ENCODE peak calls at places on chromosome 11, in eight cellular contexts. One of them, this sample, is unnamed.

GRCh38 chr11:102318469-102318868 is 1.2 kb downstream of the BIRC3 start:
- DNase-seq in colonic mucosa: no peak
- DNase-seq in progenitor cell of endocrine pancreas: no peak
- DNase-seq in B cell: no peak
- DNase-seq in fibroblast of mammary gland: peak; percentile 37
- DNase-seq in IMR-90: peak; percentile 48
- DNase-seq in endothelial cell: no peak
- DNase-seq in PC-9: no peak
- DNase-seq in this sample: no peak

GRCh38 chr11:25449100-25449499 is 882.8 kb upstream of the ANO3 start:
- DNase-seq in endothelial cell: no peak
- DNase-seq in PC-9: no peak
- DNase-seq in fibroblast of mammary gland: no peak
- DNase-seq in progenitor cell of endocrine pancreas: no peak
- DNase-seq in B cell: no peak
- DNase-seq in IMR-90: no peak
- DNase-seq in colonic mucosa: no peak
- DNase-seq in this sample: no peak

GRCh38 chr11:131942878-131943277 is 572.5 kb downstream of the NTM start:
- DNase-seq in PC-9: no peak
- DNase-seq in endothelial cell: no peak
- DNase-seq in colonic mucosa: no peak
- DNase-seq in fibroblast of mammary gland: no peak
- DNase-seq in progenitor cell of endocrine pancreas: no peak
- DNase-seq in IMR-90: no peak
- DNase-seq in B cell: no peak
- DNase-seq in this sample: no peak

GRCh38 chr11:128472128-128473110 is 114.9 kb downstream of the ETS1 start:
- DNase-seq in progenitor cell of endocrine pancreas: no peak
- DNase-seq in B cell: no peak
- DNase-seq in IMR-90: peak; percentile 79
- DNase-seq in PC-9: no peak
- DNase-seq in fibroblast of mammary gland: peak; percentile 84
- DNase-seq in colonic mucosa: no peak
- DNase-seq in endothelial cell: no peak
- DNase-seq in this sample: peak; percentile 56

GRCh38 chr11:12643029-12643428 is 31.2 kb upstream of the TEAD1 start:
- DNase-seq in fibroblast of mammary gland: no peak
- DNase-seq in PC-9: no peak
- DNase-seq in endothelial cell: no peak
- DNase-seq in progenitor cell of endocrine pancreas: no peak
- DNase-seq in B cell: no peak
- DNase-seq in colonic mucosa: no peak
- DNase-seq in IMR-90: no peak
- DNase-seq in this sample: no peak

GRCh38 chr11:33531743-33532181 is 168.9 kb downstream of the C11orf91 start:
- DNase-seq in IMR-90: peak; percentile 80
- DNase-seq in fibroblast of mammary gland: peak; percentile 99
- DNase-seq in endothelial cell: no peak
- DNase-seq in progenitor cell of endocrine pancreas: no peak
- DNase-seq in colonic mucosa: no peak
- DNase-seq in B cell: no peak
- DNase-seq in PC-9: no peak
- DNase-seq in this sample: no peak

GRCh38 chr11:125192194-125192593 is 27.6 kb downstream of the PKNOX2 start:
- DNase-seq in PC-9: no peak
- DNase-seq in IMR-90: no peak
- DNase-seq in B cell: no peak
- DNase-seq in endothelial cell: peak; percentile 70
- DNase-seq in fibroblast of mammary gland: no peak
- DNase-seq in progenitor cell of endocrine pancreas: no peak
- DNase-seq in colonic mucosa: no peak
- DNase-seq in this sample: no peak

GRCh38 chr11:114440121-114440860 is 1.0 kb downstream of the REXO2 start:
- DNase-seq in B cell: no peak
- DNase-seq in endothelial cell: no peak
- DNase-seq in progenitor cell of endocrine pancreas: no peak
- DNase-seq in IMR-90: peak; percentile 29
- DNase-seq in fibroblast of mammary gland: no peak
- DNase-seq in colonic mucosa: no peak
- DNase-seq in PC-9: no peak
- DNase-seq in this sample: no peak

GRCh38 chr11:84894666-84895065 is 732.5 kb downstream of the DLG2 start:
- DNase-seq in PC-9: no peak
- DNase-seq in colonic mucosa: no peak
- DNase-seq in IMR-90: no peak
- DNase-seq in fibroblast of mammary gland: no peak
- DNase-seq in B cell: no peak
- DNase-seq in progenitor cell of endocrine pancreas: no peak
- DNase-seq in endothelial cell: no peak
- DNase-seq in this sample: no peak

GRCh38 chr11:10294289-10294953 is 402 bp upstream of the SBF2 start:
- DNase-seq in colonic mucosa: peak; percentile 61
- DNase-seq in PC-9: peak; percentile 43
- DNase-seq in B cell: peak; percentile 34
- DNase-seq in fibroblast of mammary gland: peak; percentile 75
- DNase-seq in progenitor cell of endocrine pancreas: no peak
- DNase-seq in endothelial cell: peak; percentile 51
- DNase-seq in IMR-90: peak; percentile 87
- DNase-seq in this sample: peak; percentile 25

GRCh38 chr11:10301656-10302293 is 3.1 kb upstream of the ADM start:
- DNase-seq in colonic mucosa: no peak
- DNase-seq in progenitor cell of endocrine pancreas: no peak
- DNase-seq in PC-9: no peak
- DNase-seq in fibroblast of mammary gland: peak; percentile 92
- DNase-seq in B cell: no peak
- DNase-seq in IMR-90: peak; percentile 94
- DNase-seq in endothelial cell: no peak
- DNase-seq in this sample: no peak

GRCh38 chr11:10295056-10295901 is 1.3 kb upstream of the SBF2 start:
- DNase-seq in fibroblast of mammary gland: no peak
- DNase-seq in progenitor cell of endocrine pancreas: no peak
- DNase-seq in endothelial cell: no peak
- DNase-seq in IMR-90: no peak
- DNase-seq in colonic mucosa: peak; percentile 35
- DNase-seq in PC-9: no peak
- DNase-seq in B cell: peak; percentile 25
- DNase-seq in this sample: no peak

GRCh38 chr11:10302294-10302743 is 2.6 kb upstream of the ADM start:
- DNase-seq in fibroblast of mammary gland: no peak
- DNase-seq in IMR-90: no peak
- DNase-seq in colonic mucosa: no peak
- DNase-seq in PC-9: no peak
- DNase-seq in B cell: no peak
- DNase-seq in progenitor cell of endocrine pancreas: no peak
- DNase-seq in endothelial cell: no peak
- DNase-seq in this sample: no peak

GRCh38 chr11:10298342-10298741 is 4.3 kb upstream of the SBF2 start:
- DNase-seq in progenitor cell of endocrine pancreas: no peak
- DNase-seq in PC-9: no peak
- DNase-seq in IMR-90: peak; percentile 98
- DNase-seq in endothelial cell: no peak
- DNase-seq in colonic mucosa: no peak
- DNase-seq in B cell: peak; percentile 44
- DNase-seq in fibroblast of mammary gland: peak; percentile 90
- DNase-seq in this sample: peak; percentile 84
- TF ChIP-seq CTCF in progenitor cell of endocrine pancreas: no peak
- TF ChIP-seq CTCF in PC-9: no peak
- TF ChIP-seq CTCF in IMR-90: peak; percentile 48
- TF ChIP-seq CTCF in endothelial cell: no peak
- TF ChIP-seq CTCF in colonic mucosa: no peak
- TF ChIP-seq CTCF in B cell: peak; percentile 41
- TF ChIP-seq CTCF in fibroblast of mammary gland: peak; percentile 51
- TF ChIP-seq CTCF in this sample: no peak

DNA sequence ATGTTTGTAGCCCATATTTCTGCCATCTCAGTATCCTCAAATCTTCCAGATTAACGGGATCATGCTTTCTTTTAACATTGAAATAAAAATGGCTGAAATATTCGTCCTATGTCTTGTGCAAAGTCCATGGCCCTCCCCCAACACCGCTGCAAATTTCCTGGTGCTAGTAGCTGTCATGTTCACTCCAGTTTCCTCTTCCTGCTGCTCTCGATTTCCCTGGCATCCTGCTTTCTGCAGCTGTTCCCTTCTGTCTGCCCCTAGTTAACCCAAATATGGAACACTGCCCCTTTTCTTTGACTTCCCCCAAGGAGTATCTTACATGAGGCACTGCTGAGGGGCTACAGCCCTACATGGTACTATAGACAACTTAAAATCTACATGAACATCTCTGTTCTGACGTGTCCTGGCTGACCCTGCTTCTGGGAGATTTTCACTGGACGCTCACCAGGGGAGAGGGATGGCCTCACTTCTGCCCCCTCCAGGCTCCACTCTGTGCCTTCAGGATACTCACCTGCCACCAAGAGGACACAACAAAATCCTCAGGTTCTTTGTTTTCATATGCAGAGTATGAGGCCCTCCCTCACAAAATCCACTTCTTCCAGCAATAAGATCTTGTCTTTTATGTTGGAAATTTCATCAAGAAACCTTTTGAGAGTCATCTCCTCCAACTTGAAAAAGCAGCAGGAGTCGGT is 29.4 kb upstream of the SCUBE2 start:
- DNase-seq in colonic mucosa: no peak
- DNase-seq in IMR-90: no peak
- DNase-seq in progenitor cell of endocrine pancreas: no peak
- DNase-seq in B cell: no peak
- DNase-seq in fibroblast of mammary gland: no peak
- DNase-seq in endothelial cell: peak; percentile 63
- DNase-seq in PC-9: no peak
- DNase-seq in this sample: no peak
- TF ChIP-seq CTCF in colonic mucosa: no peak
- TF ChIP-seq CTCF in IMR-90: peak; percentile 22
- TF ChIP-seq CTCF in progenitor cell of endocrine pancreas: peak; percentile 50
- TF ChIP-seq CTCF in B cell: no peak
- TF ChIP-seq CTCF in fibroblast of mammary gland: peak; percentile 24
- TF ChIP-seq CTCF in endothelial cell: peak; percentile 35
- TF ChIP-seq CTCF in PC-9: peak; percentile 39
- TF ChIP-seq CTCF in this sample: no peak

GRCh38 chr11:68959465-68960298 is 21.1 kb downstream of the MRGPRD start:
- DNase-seq in colonic mucosa: no peak
- DNase-seq in IMR-90: no peak
- DNase-seq in fibroblast of mammary gland: no peak
- DNase-seq in PC-9: no peak
- DNase-seq in progenitor cell of endocrine pancreas: no peak
- DNase-seq in B cell: no peak
- DNase-seq in endothelial cell: no peak
- DNase-seq in this sample: no peak

GRCh38 chr11:68963779-68964178 is 17.0 kb downstream of the MRGPRD start:
- DNase-seq in IMR-90: peak; percentile 19
- DNase-seq in colonic mucosa: no peak
- DNase-seq in PC-9: no peak
- DNase-seq in fibroblast of mammary gland: no peak
- DNase-seq in progenitor cell of endocrine pancreas: no peak
- DNase-seq in endothelial cell: no peak
- DNase-seq in B cell: no peak
- DNase-seq in this sample: no peak

GRCh38 chr11:68960299-68961071 is 20.3 kb downstream of the MRGPRD start:
- DNase-seq in colonic mucosa: no peak
- DNase-seq in fibroblast of mammary gland: no peak
- DNase-seq in progenitor cell of endocrine pancreas: no peak
- DNase-seq in B cell: no peak
- DNase-seq in IMR-90: no peak
- DNase-seq in endothelial cell: no peak
- DNase-seq in PC-9: no peak
- DNase-seq in this sample: no peak

GRCh38 chr11:68961245-68961644 is 19.5 kb downstream of the MRGPRD start:
- DNase-seq in endothelial cell: no peak
- DNase-seq in IMR-90: no peak
- DNase-seq in PC-9: no peak
- DNase-seq in progenitor cell of endocrine pancreas: no peak
- DNase-seq in fibroblast of mammary gland: no peak
- DNase-seq in B cell: no peak
- DNase-seq in colonic mucosa: no peak
- DNase-seq in this sample: no peak

DNA sequence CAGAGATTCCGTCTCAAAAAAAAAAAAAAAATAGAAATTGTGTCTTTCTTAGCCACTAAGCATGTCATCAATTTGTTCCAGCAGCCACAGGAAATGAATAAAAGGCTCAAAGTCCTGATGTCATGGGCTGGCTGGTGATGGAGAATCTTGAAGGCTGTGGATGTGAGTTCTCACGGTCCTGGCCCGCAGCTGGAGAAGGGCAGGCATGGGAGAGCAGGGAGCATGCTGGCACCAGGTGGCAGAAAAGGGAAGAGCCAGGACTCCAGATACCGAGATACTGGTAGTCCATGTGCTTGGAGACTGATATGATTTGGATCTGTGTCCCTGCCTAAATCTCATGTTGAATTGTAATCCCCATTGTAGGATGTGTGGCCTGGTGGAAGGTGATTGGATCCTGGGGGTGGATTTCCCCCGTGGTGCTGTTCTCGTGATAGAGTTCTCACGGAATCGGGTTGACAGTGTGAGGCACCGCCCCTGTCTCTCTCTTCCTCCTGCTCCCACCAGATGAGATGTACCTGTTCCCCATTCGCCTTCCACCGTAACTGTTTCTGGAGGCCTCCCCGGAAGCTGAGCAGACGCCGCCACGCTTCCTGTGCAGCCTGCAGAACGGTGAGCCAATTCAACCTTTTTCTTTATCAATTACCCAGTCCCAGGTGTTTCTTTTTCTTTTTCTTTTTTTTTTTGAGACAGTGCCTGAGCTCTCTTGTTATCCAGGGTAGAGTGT is 18.1 kb downstream of the MRGPRD start:
- DNase-seq in colonic mucosa: no peak
- DNase-seq in endothelial cell: no peak
- DNase-seq in fibroblast of mammary gland: no peak
- DNase-seq in progenitor cell of endocrine pancreas: no peak
- DNase-seq in B cell: no peak
- DNase-seq in PC-9: no peak
- DNase-seq in IMR-90: no peak
- DNase-seq in this sample: no peak
- TF ChIP-seq CTCF in colonic mucosa: no peak
- TF ChIP-seq CTCF in endothelial cell: no peak
- TF ChIP-seq CTCF in fibroblast of mammary gland: no peak
- TF ChIP-seq CTCF in progenitor cell of endocrine pancreas: no peak
- TF ChIP-seq CTCF in B cell: no peak
- TF ChIP-seq CTCF in PC-9: no peak
- TF ChIP-seq CTCF in IMR-90: no peak
- TF ChIP-seq CTCF in this sample: no peak

DNA sequence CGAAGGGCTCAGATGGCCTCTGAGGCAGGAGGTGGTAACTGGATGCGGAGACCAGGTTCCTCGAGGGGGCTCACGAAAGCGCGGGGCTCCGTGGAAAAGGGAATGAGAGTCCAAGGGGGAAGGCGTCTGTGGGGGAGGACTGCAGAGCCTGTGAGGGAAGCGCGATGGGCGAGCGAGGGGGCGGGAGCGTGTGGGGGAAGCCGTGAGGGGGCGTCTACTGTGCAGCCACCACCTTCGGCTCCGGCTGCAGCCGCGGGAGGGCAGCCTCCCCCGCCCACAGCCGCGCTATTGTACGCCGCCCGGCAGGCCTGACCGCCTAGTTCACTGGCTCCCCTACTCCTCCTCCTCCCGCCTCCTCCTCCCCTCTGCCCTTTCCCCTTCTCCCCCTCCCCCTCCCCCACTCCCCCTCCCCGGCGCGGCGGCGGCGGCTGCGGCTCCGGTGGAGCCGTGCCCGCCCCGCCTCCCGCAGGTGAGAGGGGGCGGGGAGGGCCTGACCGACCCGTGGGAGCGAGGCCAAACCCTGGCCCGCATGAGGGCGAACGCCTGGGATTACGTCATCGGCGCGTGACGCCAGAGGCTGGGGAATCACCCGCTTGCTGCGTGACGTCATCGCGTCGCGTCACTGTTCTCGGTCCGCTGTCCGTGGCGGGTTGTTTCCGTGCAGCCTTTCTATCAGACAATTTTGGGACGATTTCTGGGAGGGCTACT is at the start of gene PAK1:
- DNase-seq in progenitor cell of endocrine pancreas: peak; percentile 92
- DNase-seq in colonic mucosa: peak; percentile 93
- DNase-seq in IMR-90: peak; percentile 86
- DNase-seq in fibroblast of mammary gland: peak; percentile 87
- DNase-seq in PC-9: peak; percentile 93
- DNase-seq in B cell: peak; percentile 94
- DNase-seq in endothelial cell: peak; percentile 83
- DNase-seq in this sample: peak; percentile 93
- TF ChIP-seq CTCF in progenitor cell of endocrine pancreas: peak; percentile 41
- TF ChIP-seq CTCF in colonic mucosa: no peak
- TF ChIP-seq CTCF in IMR-90: peak; percentile 24
- TF ChIP-seq CTCF in fibroblast of mammary gland: no peak
- TF ChIP-seq CTCF in PC-9: peak; percentile 43
- TF ChIP-seq CTCF in B cell: peak; percentile 40
- TF ChIP-seq CTCF in endothelial cell: no peak
- TF ChIP-seq CTCF in this sample: no peak

This sample was measured in GM20000.